ENCODE peak calls at places on chromosomes 16 and 17, in four cellular contexts. L, E, B and M are unnamed samples.

GRCh38 chr16:19294156-19294649 is 8.7 kb downstream of the CLEC19A start:
- DNase-seq in L (peak), E (no peak), B (peak), M (peak)

GRCh38 chr17:75367312-75367711 is 38.2 kb downstream of the GRB2 start:
- DNase-seq in L (no peak), E (no peak), B (no peak), M (no peak)

GRCh38 chr17:45307290-45308015 is 9.4 kb downstream of the MAP3K14 start:
- DNase-seq in L (no peak), E (no peak), B (no peak), M (no peak)

GRCh38 chr17:34750004-34750403 is 170.6 kb downstream of the TMEM132E start:
- DNase-seq in L (no peak), E (no peak), B (no peak), M (no peak)

GRCh38 chr16:5059386-5060072 is 6.2 kb downstream of the C16orf89 start:
- DNase-seq in L (no peak), E (no peak), B (no peak), M (peak)

GRCh38 chr17:68519911-68520310 is 7.7 kb downstream of the PRKAR1A start:
- DNase-seq in L (no peak), E (no peak), B (no peak), M (no peak)

GRCh38 chr17:31321481-31321880 is at the start of gene EVI2A:
- DNase-seq in L (no peak), E (peak), B (peak), M (peak)

GRCh38 chr17:45123930-45124796 is 8.2 kb downstream of the PLCD3 start:
- DNase-seq in L (peak), E (peak), B (peak), M (peak)

GRCh38 chr16:52976539-52977167 is 76.0 kb downstream of the CHD9NB start:
- DNase-seq in L (no peak), E (peak), B (no peak), M (no peak)

DNA sequence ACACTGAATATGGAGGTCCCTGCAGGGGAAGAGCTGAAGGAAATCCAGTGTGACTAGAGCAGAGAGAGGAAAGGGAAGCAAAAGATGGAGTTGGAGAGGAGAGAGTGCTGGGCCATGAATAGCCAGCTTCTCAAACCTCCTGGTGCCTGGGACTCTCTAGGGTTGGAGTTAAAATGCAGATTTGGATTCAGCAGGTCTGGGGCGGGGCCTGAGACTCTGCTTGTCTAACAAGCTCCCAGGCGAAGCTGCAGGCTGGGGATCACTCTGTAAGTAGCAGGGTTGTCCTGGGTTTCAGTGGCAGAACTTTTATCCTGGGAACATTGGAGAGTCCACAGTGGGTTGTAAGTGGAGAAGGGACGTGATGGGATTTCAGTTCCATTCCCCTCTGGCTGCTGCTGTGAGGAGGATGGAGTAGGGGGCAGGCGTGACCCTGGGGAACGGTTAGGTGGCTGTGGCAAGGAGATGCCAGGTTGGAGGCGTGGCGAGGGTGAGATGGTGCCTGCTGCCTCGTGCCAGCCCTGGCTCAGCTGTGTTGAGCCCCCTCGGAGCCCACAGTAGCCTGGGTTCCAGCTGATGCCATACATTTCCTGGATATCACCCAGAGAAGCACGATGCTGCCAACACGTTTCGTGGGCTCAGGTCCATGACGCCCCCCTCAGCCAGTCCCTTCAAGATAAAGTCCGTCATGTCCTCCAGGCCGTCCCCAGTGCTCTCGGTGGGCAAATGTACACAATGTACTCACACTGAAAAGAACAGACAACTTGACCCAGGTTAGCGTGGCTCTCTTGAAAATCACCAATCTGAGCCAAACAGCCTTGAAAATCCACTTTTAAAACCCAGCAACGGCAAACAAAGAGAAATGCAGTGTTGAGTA is 103.2 kb upstream of the PLCG2 start:
- DNase-seq in L (no peak), E (no peak), B (no peak), M (no peak)
- H3K27ac ChIP-seq in L (no peak), E (no peak), B (no peak), M (no peak)

GRCh38 chr16:2157480-2158261 is 2.1 kb downstream of the TRAF7 start:
- DNase-seq in L (no peak), E (no peak), B (no peak), M (no peak)
- H3K27ac ChIP-seq in L (no peak), E (peak), B (no peak), M (no peak)

GRCh38 chr17:70181376-70181775 is 12.0 kb downstream of the KCNJ2 start:
- DNase-seq in L (no peak), E (no peak), B (no peak), M (no peak)
- H3K27ac ChIP-seq in L (no peak), E (no peak), B (no peak), M (no peak)

GRCh38 chr17:17411692-17412091 is 65.1 kb upstream of the MED9 start:
- DNase-seq in L (no peak), E (no peak), B (no peak), M (no peak)
- H3K27ac ChIP-seq in L (no peak), E (no peak), B (no peak), M (no peak)

GRCh38 chr16:88742896-88743605 is 36.7 kb downstream of the CTU2 start:
- DNase-seq in L (no peak), E (no peak), B (no peak), M (no peak)

GRCh38 chr16:88744839-88745521 is 38.7 kb downstream of the CTU2 start:
- DNase-seq in L (no peak), E (no peak), B (no peak), M (no peak)

GRCh38 chr16:88743693-88744519 is 37.6 kb downstream of the CTU2 start:
- DNase-seq in L (peak), E (peak), B (peak), M (peak)

GRCh38 chr16:88746511-88746910 is 38.5 kb downstream of the PIEZO1 start:
- DNase-seq in L (peak), E (peak), B (no peak), M (peak)

DNA sequence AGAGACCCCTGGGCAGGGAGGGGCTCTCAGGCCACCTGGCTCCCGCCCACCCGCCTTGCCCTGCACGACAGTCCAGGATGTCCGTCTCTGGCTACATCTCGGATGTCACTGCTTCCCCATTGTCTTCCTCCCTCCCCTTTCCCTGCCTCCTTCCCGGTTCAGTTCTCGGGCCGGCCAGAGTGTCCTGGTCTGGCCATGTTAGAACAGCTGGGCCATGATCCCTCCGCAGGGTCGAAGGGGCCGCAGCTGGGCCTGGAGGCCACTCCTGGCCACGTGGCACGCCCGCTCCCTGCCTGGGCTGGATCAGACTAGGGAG is 38.2 kb downstream of the CTU2 start:
- DNase-seq in L (no peak), E (no peak), B (no peak), M (no peak)
- H3K27ac ChIP-seq in L (no peak), E (no peak), B (no peak), M (no peak)

GRCh38 chr17:12523244-12523643 is 142.4 kb upstream of the MYOCD start:
- DNase-seq in L (no peak), E (no peak), B (no peak), M (no peak)

GRCh38 chr17:12530126-12530525 is 135.6 kb upstream of the MYOCD start:
- DNase-seq in L (no peak), E (no peak), B (no peak), M (no peak)

GRCh38 chr17:12522743-12523181 is 142.9 kb upstream of the MYOCD start:
- DNase-seq in L (peak), E (peak), B (no peak), M (no peak)

GRCh38 chr17:12522336-12522735 is 143.4 kb upstream of the MYOCD start:
- DNase-seq in L (no peak), E (no peak), B (no peak), M (no peak)

DNA sequence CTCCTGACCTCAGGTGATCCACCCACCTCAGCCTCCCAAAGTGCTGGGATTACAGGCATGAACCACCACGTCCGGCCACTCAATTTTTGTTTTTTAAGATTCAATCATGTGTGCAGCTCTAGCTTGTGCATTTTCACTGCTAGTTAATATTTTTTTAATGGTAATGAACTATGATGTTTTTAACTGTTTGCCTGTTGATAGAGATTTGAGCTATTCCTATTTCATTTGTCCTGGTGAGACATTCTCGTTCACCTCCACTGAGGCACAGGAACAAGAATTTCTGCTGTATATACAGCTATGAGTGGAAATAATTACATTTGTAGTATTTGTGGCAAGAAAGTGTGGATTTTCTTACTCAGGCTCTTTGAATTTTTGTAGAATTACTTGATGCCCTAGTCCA is 137.7 kb upstream of the MYOCD start:
- DNase-seq in L (no peak), E (no peak), B (no peak), M (no peak)
- H3K27ac ChIP-seq in L (no peak), E (no peak), B (no peak), M (no peak)

DNA sequence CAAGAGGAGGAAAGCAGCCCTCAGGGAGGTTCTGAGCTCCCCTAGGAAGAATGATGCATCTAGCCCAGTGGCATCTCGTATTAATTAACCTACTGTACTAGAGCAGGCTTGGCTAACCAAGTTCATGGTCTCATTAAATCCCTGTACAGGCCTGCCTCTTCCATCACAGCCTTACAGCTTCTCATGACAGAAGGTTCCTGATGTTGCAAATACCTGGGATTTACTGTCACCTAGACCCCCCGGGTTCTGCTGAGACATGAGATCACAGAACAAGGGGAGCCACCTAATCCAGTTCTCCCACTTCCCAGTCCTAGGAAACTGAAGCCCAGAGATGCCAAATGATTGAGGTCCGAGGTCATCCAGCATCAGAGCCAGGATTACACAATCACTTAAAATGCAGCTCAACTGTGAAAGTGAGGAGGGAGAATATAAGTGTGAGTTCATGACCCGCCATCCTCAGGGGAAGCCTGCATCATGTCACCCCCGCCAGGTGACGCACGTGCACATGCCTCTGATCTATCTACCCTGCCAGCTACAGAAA is 23.9 kb downstream of the ACLY start:
- DNase-seq in L (peak), E (peak), B (no peak), M (no peak)
- H3K27ac ChIP-seq in L (peak), E (no peak), B (peak), M (no peak)